ENCODE peak calls at places on chromosomes 11 and 22, in four cellular contexts. E, K, J and P are unnamed samples.

GRCh38 chr11:76152086-76152658 is 54.1 kb downstream of the WNT11 start:
- DNase-seq in E (peak), K (no peak), J (peak), P (peak)

GRCh38 chr11:2414616-2415015 is 14.1 kb downstream of the TSSC4 start:
- DNase-seq in K (no peak), E (no peak), J (no peak), P (no peak)

GRCh38 chr11:7353100-7353499 is 101.4 kb downstream of the SYT9 start:
- DNase-seq in K (no peak), J (no peak), E (no peak), P (no peak)

GRCh38 chr11:126751242-126751641 is 249.3 kb downstream of the KIRREL3 start:
- DNase-seq in E (no peak), K (no peak), J (no peak), P (no peak)

GRCh38 chr11:73012121-73012863 is 129.8 kb downstream of the FCHSD2 start:
- DNase-seq in J (no peak), E (no peak), K (no peak), P (no peak)

GRCh38 chr11:116642902-116643301 is 129.9 kb downstream of the BUD13 start:
- DNase-seq in E (no peak), K (no peak), J (no peak), P (no peak)

GRCh38 chr22:33083212-33083611 is 25.0 kb upstream of the SYN3 start:
- DNase-seq in J (no peak), E (no peak), K (no peak), P (no peak)

GRCh38 chr11:60854847-60855725 is 664 bp downstream of the PTGDR2 start:
- DNase-seq in K (no peak), J (no peak), E (no peak), P (no peak)

GRCh38 chr11:77201991-77202841 is 74.2 kb downstream of the MYO7A start:
- DNase-seq in E (no peak), K (no peak), J (no peak), P (no peak)

GRCh38 chr11:70712471-70712870 is 314.1 kb downstream of the CTTN start:
- DNase-seq in J (no peak), K (no peak), E (no peak), P (no peak)

GRCh38 chr22:40238425-40239344 is 61.0 kb downstream of the TNRC6B start:
- DNase-seq in K (no peak), J (no peak), E (no peak), P (no peak)

GRCh38 chr11:4049006-4049405 is 45.6 kb upstream of the RRM1 start:
- DNase-seq in K (no peak), J (no peak), E (no peak), P (no peak)

GRCh38 chr11:70547821-70548670 is 149.7 kb downstream of the CTTN start:
- DNase-seq in E (no peak), K (no peak), J (no peak), P (no peak)

GRCh38 chr11:9143726-9144125 is 52.3 kb upstream of the SCUBE2 start:
- DNase-seq in E (no peak), J (no peak), K (no peak), P (no peak)

GRCh38 chr22:27315833-27316232 is 485.7 kb downstream of the MN1 start:
- DNase-seq in K (no peak), J (no peak), E (no peak), P (no peak)

GRCh38 chr11:96146765-96147164 is 196.2 kb downstream of the MAML2 start:
- DNase-seq in K (no peak), E (no peak), J (no peak), P (no peak)

GRCh38 chr11:45144126-45145082 is 2.0 kb upstream of the PRDM11 start:
- DNase-seq in K (no peak), J (no peak), E (no peak), P (no peak)

GRCh38 chr11:97107604-97108003 is 717.8 kb downstream of the JRKL start:
- DNase-seq in K (no peak), E (no peak), J (no peak), P (no peak)

GRCh38 chr11:94737171-94737611 is 31.0 kb upstream of the AMOTL1 start:
- DNase-seq in J (no peak), K (no peak), E (no peak), P (no peak)

GRCh38 chr11:124877631-124878496 is 12.6 kb downstream of the ROBO3 start:
- DNase-seq in E (no peak), J (no peak), K (no peak), P (no peak)

GRCh38 chr11:116598036-116598435 is 174.8 kb downstream of the BUD13 start:
- DNase-seq in K (no peak), J (no peak), E (no peak), P (no peak)

GRCh38 chr22:20319041-20319744 is 667 bp downstream of the DGCR6L start:
- DNase-seq in K (no peak), J (peak), E (no peak), P (peak)

GRCh38 chr22:38569181-38569971 is 607 bp downstream of the DMC1 start:
- DNase-seq in J (no peak), E (no peak), K (no peak), P (no peak)

GRCh38 chr11:115885446-115885978 is 381.3 kb upstream of the CADM1 start:
- DNase-seq in K (no peak), J (no peak), E (no peak), P (no peak)

GRCh38 chr22:44645531-44645930 is 56.5 kb upstream of the PRR5 start:
- DNase-seq in J (no peak), E (no peak), K (no peak), P (no peak)

GRCh38 chr11:125348704-125349635 is 147.1 kb downstream of the FEZ1 start:
- DNase-seq in E (peak), K (no peak), J (peak), P (peak)

GRCh38 chr11:20762980-20763379 is 93.6 kb downstream of the NELL1 start:
- DNase-seq in E (no peak), J (no peak), K (no peak), P (no peak)

GRCh38 chr11:12413141-12414055 is 36.0 kb downstream of the PARVA start:
- DNase-seq in K (no peak), E (no peak), J (no peak), P (no peak)

GRCh38 chr11:92332986-92333385 is 108.4 kb downstream of the FAT3 start:
- DNase-seq in J (no peak), K (no peak), E (no peak), P (no peak)

GRCh38 chr11:19598456-19598855 is 114.2 kb upstream of the NAV2 start:
- DNase-seq in K (no peak), J (no peak), E (no peak), P (no peak)

GRCh38 chr22:42797021-42797420 is 60.1 kb downstream of the ARFGAP3 start:
- DNase-seq in E (no peak), J (no peak), K (no peak), P (no peak)

GRCh38 chr22:45578524-45579147 is 76.0 kb downstream of the FBLN1 start:
- DNase-seq in K (no peak), E (no peak), J (no peak), P (no peak)

GRCh38 chr22:17562906-17563870 is at the start of gene SLC25A18:
- DNase-seq in K (no peak), J (peak), E (no peak), P (no peak)

GRCh38 chr22:44847380-44847779 is 95.0 kb downstream of the ARHGAP8 start:
- DNase-seq in K (no peak), E (no peak), J (no peak), P (no peak)

GRCh38 chr11:79957702-79958101 is 516.9 kb upstream of the TENM4 start:
- DNase-seq in K (no peak), J (no peak), E (no peak), P (no peak)

GRCh38 chr22:35212996-35213395 is 44.3 kb upstream of the HMGXB4 start:
- DNase-seq in E (no peak), K (no peak), J (no peak), P (no peak)

GRCh38 chr22:46602025-46602424 is 18.2 kb upstream of the GRAMD4 start:
- DNase-seq in E (no peak), J (no peak), K (no peak), P (no peak)

GRCh38 chr11:87917111-87917510 is 258.1 kb downstream of the RAB38 start:
- DNase-seq in E (no peak), K (no peak), J (no peak), P (no peak)